ENCODE peak calls at places on chromosome 4, in four cellular contexts. D, V, Z and F are unnamed samples.

GRCh38 chr4:180665481-180665880 is 1577.7 kb upstream of the TENM3 start:
- DNase-seq in D (no peak), V (no peak), Z (no peak), F (no peak)

GRCh38 chr4:158020175-158020574 is 152.7 kb downstream of the GASK1B start:
- DNase-seq in D (no peak), Z (no peak), V (no peak), F (peak)

GRCh38 chr4:7650606-7651400 is 216.1 kb upstream of the PSAPL1 start:
- DNase-seq in Z (no peak), D (no peak), V (peak), F (no peak)

GRCh38 chr4:109945056-109945455 is 32.4 kb downstream of the EGF start:
- DNase-seq in D (no peak), Z (no peak), V (no peak), F (no peak)

GRCh38 chr4:48944659-48945290 is 38.2 kb upstream of the OCIAD2 start:
- DNase-seq in D (no peak), V (no peak), Z (no peak), F (no peak)

GRCh38 chr4:48331577-48332340 is 9.6 kb upstream of the SLAIN2 start:
- DNase-seq in Z (no peak), V (no peak), D (no peak), F (no peak)

GRCh38 chr4:188781655-188782054 is 642.4 kb downstream of the TRIML1 start:
- DNase-seq in D (no peak), Z (no peak), V (no peak), F (no peak)

GRCh38 chr4:20065952-20066351 is 185.8 kb upstream of the SLIT2 start:
- DNase-seq in D (no peak), Z (no peak), V (no peak), F (no peak)

GRCh38 chr4:120922390-120923200 is at the start of gene PRDM5:
- DNase-seq in Z (no peak), V (peak), D (peak), F (peak)

GRCh38 chr4:157818946-157819692 is 353.7 kb downstream of the GASK1B start:
- DNase-seq in V (peak), Z (peak), D (no peak), F (no peak)

GRCh38 chr4:8544741-8545438 is 35.3 kb upstream of the GPR78 start:
- DNase-seq in D (no peak), V (peak), Z (peak), F (no peak)

GRCh38 chr4:183828839-183829238 is 76.3 kb upstream of the STOX2 start:
- DNase-seq in V (no peak), D (no peak), Z (no peak), F (no peak)

GRCh38 chr4:7777871-7778523 is 161.7 kb downstream of the AFAP1 start:
- DNase-seq in Z (no peak), D (no peak), V (peak), F (no peak)

GRCh38 chr4:73244941-73245601 is 13.5 kb downstream of the ANKRD17 start:
- DNase-seq in D (no peak), V (no peak), Z (no peak), F (no peak)

GRCh38 chr4:89708903-89709361 is 128.0 kb downstream of the SNCA start:
- DNase-seq in Z (no peak), D (no peak), V (no peak), F (no peak)

GRCh38 chr4:3111461-3111860 is 37.0 kb downstream of the HTT start:
- DNase-seq in D (no peak), V (no peak), Z (no peak), F (no peak)

GRCh38 chr4:15738877-15739276 is 36.0 kb downstream of the BST1 start:
- DNase-seq in V (no peak), D (no peak), Z (no peak), F (no peak)

GRCh38 chr4:126560794-126561193 is 1072.0 kb upstream of the INTU start:
- DNase-seq in V (no peak), Z (no peak), D (no peak), F (no peak)

GRCh38 chr4:113708250-113708649 is 53.3 kb downstream of the CAMK2D start:
- DNase-seq in D (no peak), Z (no peak), V (no peak), F (no peak)

GRCh38 chr4:73692284-73692683 is 48.1 kb upstream of the CXCL8 start:
- DNase-seq in D (no peak), Z (no peak), V (no peak), F (no peak)

GRCh38 chr4:51963871-51964513 is 56.2 kb downstream of the LRRC66 start:
- DNase-seq in Z (no peak), V (no peak), D (no peak), F (no peak)

GRCh38 chr4:21009956-21010355 is 309.7 kb downstream of the PACRGL start:
- DNase-seq in V (no peak), D (no peak), Z (no peak), F (no peak)

DNA sequence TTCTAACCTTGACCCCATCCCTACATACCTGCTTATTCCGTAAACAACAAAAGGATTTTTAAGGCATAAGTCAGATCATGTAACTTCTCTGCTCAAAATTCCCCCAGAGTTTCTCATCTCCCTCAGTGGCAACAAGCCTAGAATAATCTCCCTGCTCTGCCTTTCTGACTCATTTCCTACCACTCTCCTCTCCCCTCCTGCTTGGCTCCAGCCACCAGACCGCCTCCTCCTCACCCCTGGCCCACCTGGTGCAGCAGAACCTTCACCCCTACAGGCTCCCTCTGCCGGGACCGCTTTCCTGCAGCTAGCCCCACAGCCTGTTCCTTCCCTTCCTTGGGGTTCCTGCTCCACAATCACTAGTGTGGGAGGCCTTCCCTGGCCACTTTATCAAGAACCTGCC is 32.1 kb downstream of the TSPAN5 start:
- DNase-seq in D (no peak), V (no peak), Z (no peak), F (peak)
- TF ChIP-seq CTCF in D (no peak), V (no peak), Z (no peak), F (no peak)

GRCh38 chr4:168868044-168868855 is 141.8 kb downstream of the CBR4 start:
- DNase-seq in D (no peak), Z (no peak), V (no peak), F (no peak)
- H3K27ac ChIP-seq in D (no peak), Z (peak), V (no peak), F (no peak)

GRCh38 chr4:44425614-44426208 is 22.9 kb downstream of the KCTD8 start:
- DNase-seq in Z (no peak), V (no peak), D (no peak), F (no peak)
- TF ChIP-seq CTCF in Z (no peak), V (peak), D (peak), F (no peak)

GRCh38 chr4:94406668-94407437 is 44.9 kb upstream of the PDLIM5 start:
- DNase-seq in Z (no peak), V (no peak), D (peak), F (no peak)
- H3K27ac ChIP-seq in Z (no peak), V (no peak), D (peak), F (no peak)